ENCODE peak calls at places on chromosomes 12 and 14, in seven cellular contexts. L, R, E, F, D, M and V are unnamed samples.
A peak's percentile ranks its signal among the peaks of the same experiment; 100 is the strongest.

GRCh38 chr14:104680806-104681688 is 8.4 kb upstream of the INF2 start:
- DNase-seq in L (no peak), D (no peak), E (peak; percentile 91), M (peak; percentile 82), R (peak; percentile 84), F (peak; percentile 79), V (no peak)

GRCh38 chr14:99736600-99737371 is 52.7 kb downstream of the CYP46A1 start:
- DNase-seq in F (no peak), M (no peak), L (no peak), D (no peak), R (no peak), E (no peak), V (no peak)

GRCh38 chr12:124125472-124125871 is 152.5 kb downstream of the ZNF664 start:
- DNase-seq in R (no peak), F (no peak), D (no peak), E (peak; percentile 27), L (no peak), M (no peak), V (no peak)

GRCh38 chr14:64501326-64502171 is 2.1 kb downstream of the ZBTB25 start:
- DNase-seq in D (peak; percentile 24), L (peak; percentile 50), F (no peak), R (peak; percentile 45), M (peak; percentile 61), E (peak; percentile 88), V (peak; percentile 80)

GRCh38 chr14:50714452-50715073 is 46.5 kb upstream of the SAV1 start:
- DNase-seq in M (no peak), L (no peak), D (no peak), R (no peak), E (peak; percentile 33), F (no peak), V (no peak)

GRCh38 chr12:85843606-85844325 is 7.6 kb upstream of the RASSF9 start:
- DNase-seq in F (no peak), E (no peak), M (no peak), L (no peak), R (no peak), D (no peak), V (no peak)

GRCh38 chr14:29007990-29008389 is 241.4 kb downstream of the FOXG1 start:
- DNase-seq in F (no peak), E (no peak), R (no peak), D (no peak), L (no peak), M (no peak), V (no peak)

GRCh38 chr12:67630373-67631088 is 18.0 kb upstream of the DYRK2 start:
- DNase-seq in R (no peak), E (peak; percentile 33), M (peak; percentile 83), F (no peak), D (no peak), L (peak; percentile 96), V (no peak)

GRCh38 chr12:68745376-68745903 is 536 bp upstream of the SLC35E3 start:
- DNase-seq in E (no peak), D (no peak), R (no peak), F (no peak), L (no peak), M (no peak), V (no peak)

GRCh38 chr14:71166434-71166833 is 259.2 kb downstream of the PCNX1 start:
- DNase-seq in R (peak; percentile 53), E (no peak), L (no peak), D (no peak), F (no peak), M (no peak), V (no peak)

GRCh38 chr14:76067536-76067935 is 82.0 kb downstream of the IFT43 start:
- DNase-seq in D (no peak), F (no peak), L (no peak), E (no peak), R (no peak), M (no peak), V (no peak)

GRCh38 chr12:121903202-121903601 is 14.6 kb downstream of the PSMD9 start:
- DNase-seq in R (no peak), M (no peak), F (no peak), E (no peak), L (no peak), D (no peak), V (no peak)

GRCh38 chr12:82357340-82357739 is 847 bp downstream of the CCDC59 start:
- DNase-seq in E (peak; percentile 20), D (no peak), R (no peak), L (no peak), M (no peak), F (no peak), V (no peak)

GRCh38 chr12:32397703-32398102 is 1.7 kb upstream of the FGD4 start:
- DNase-seq in M (no peak), E (no peak), R (no peak), F (no peak), L (no peak), D (no peak), V (no peak)

GRCh38 chr12:26567126-26567525 is 265.9 kb downstream of the ITPR2 start:
- DNase-seq in R (no peak), M (no peak), D (no peak), E (no peak), L (no peak), F (no peak), V (no peak)

GRCh38 chr12:121748571-121749265 is 36.2 kb downstream of the TMEM120B start:
- DNase-seq in M (no peak), D (no peak), F (no peak), E (peak; percentile 98), R (no peak), L (no peak), V (no peak)

GRCh38 chr12:114976959-114977358 is 293.0 kb upstream of the TBX3 start:
- DNase-seq in R (no peak), L (no peak), E (peak; percentile 68), M (no peak), D (no peak), F (no peak), V (no peak)

GRCh38 chr12:23209793-23210192 is 584.8 kb downstream of the ETNK1 start:
- DNase-seq in D (no peak), E (no peak), M (no peak), R (no peak), L (no peak), F (no peak), V (no peak)

GRCh38 chr14:94132285-94132887 is 3.0 kb upstream of the IFI27L2 start:
- DNase-seq in D (no peak), L (peak; percentile 67), M (no peak), F (no peak), E (peak; percentile 74), R (peak; percentile 62), V (peak; percentile 75)

GRCh38 chr14:24315807-24316596 is 4.7 kb downstream of the LTB4R start:
- DNase-seq in M (peak; percentile 84), L (no peak), F (no peak), D (no peak), R (no peak), E (no peak), V (no peak)

GRCh38 chr14:91361236-91361811 is 56.3 kb downstream of the CCDC88C start:
- DNase-seq in R (no peak), D (no peak), L (no peak), M (no peak), E (peak; percentile 81), F (no peak), V (no peak)

GRCh38 chr14:103894723-103895059 is 33.6 kb upstream of the TDRD9 start:
- DNase-seq in E (no peak), D (no peak), F (no peak), M (peak; percentile 67), L (no peak), R (no peak), V (no peak)

GRCh38 chr14:100132161-100132902 is 27.1 kb downstream of the DEGS2 start:
- DNase-seq in R (no peak), F (no peak), L (no peak), D (no peak), E (no peak), M (no peak), V (peak; percentile 67)

GRCh38 chr14:73770977-73771847 is 57.0 kb upstream of the PNMA1 start:
- DNase-seq in F (no peak), R (no peak), E (no peak), M (peak; percentile 72), D (no peak), L (no peak), V (no peak)

GRCh38 chr14:73771848-73772705 is 57.9 kb upstream of the PNMA1 start:
- DNase-seq in F (no peak), D (no peak), M (peak; percentile 90), E (peak; percentile 70), R (peak; percentile 87), L (peak; percentile 70), V (no peak)

GRCh38 chr14:73764406-73764805 is 50.2 kb upstream of the PNMA1 start:
- DNase-seq in E (peak; percentile 61), F (no peak), R (no peak), D (no peak), M (no peak), L (no peak), V (no peak)

GRCh38 chr14:73764881-73765280 is 50.7 kb upstream of the PNMA1 start:
- DNase-seq in R (peak; percentile 69), F (no peak), E (no peak), L (no peak), M (peak; percentile 82), D (no peak), V (peak; percentile 81)

DNA sequence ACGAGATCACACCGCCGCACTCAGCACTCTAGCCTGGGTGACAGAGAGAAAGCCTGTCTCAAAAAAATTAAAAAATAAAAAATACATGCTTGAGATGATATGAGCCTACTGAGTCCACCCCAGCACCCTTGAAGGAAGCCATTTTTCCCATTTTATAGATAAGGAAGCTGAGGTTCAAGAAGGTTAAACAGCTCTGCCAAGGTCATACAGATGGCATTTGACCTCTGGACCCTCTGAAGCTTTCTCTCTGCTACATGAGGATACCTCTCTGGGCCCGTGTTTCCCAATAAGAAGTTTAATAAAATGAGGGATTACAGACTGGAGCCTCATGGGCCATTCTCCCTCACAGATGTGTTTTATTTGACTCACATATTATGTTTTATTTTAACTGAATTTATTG is 53.9 kb upstream of the PNMA1 start:
- DNase-seq in L (no peak), E (no peak), R (no peak), D (no peak), F (no peak), M (no peak), V (no peak)
- H3K4me1 ChIP-seq in L (peaks cover 65% of the 10 kb centered on the region), E (peaks cover 28% of the 10 kb centered on the region), R (peaks cover 52% of the 10 kb centered on the region), D (peaks cover 99% of the 10 kb centered on the region), F (peaks cover 42% of the 10 kb centered on the region), M (peaks cover 79% of the 10 kb centered on the region), V (no peaks in the 10 kb centered on the region)

GRCh38 chr12:120142231-120142877 is 25.8 kb upstream of the RAB35 start:
- DNase-seq in E (no peak), L (no peak), D (no peak), M (no peak), F (no peak), R (no peak), V (no peak)
- H3K36me3 ChIP-seq in E (peaks cover 95% of the 10 kb centered on the region), L (peaks cover 66% of the 10 kb centered on the region), D (peaks cover 58% of the 10 kb centered on the region), M (peaks cover 35% of the 10 kb centered on the region), F (peaks cover 36% of the 10 kb centered on the region), R (peaks cover 53% of the 10 kb centered on the region), V (peaks cover 98% of the 10 kb centered on the region)

DNA sequence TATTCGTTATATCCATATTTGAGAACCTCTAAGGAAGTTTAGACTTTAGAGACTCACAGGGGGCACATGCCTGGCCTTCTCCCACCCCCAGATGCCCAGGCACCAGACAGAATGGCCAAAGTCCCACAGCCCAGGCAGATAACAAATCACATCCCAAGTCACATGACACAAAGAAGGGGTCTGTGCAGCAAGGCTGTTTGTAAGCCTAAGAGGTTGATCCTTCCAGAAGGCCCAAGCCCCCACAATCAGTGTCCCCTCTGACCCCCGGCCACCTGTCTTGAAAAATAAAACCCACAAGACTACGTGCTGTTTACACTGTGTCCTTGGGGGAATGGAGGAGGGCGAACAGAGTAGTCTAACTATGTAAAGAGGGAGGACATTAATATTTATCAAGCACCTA is 5.1 kb downstream of the CTDSP2 start:
- DNase-seq in E (no peak), F (no peak), L (no peak), D (no peak), R (no peak), M (no peak), V (no peak)
- H3K4me1 ChIP-seq in E (peaks cover 47% of the 10 kb centered on the region), F (peaks cover 67% of the 10 kb centered on the region), L (peaks cover 80% of the 10 kb centered on the region), D (peaks cover 80% of the 10 kb centered on the region), R (peaks cover 77% of the 10 kb centered on the region), M (peaks cover 76% of the 10 kb centered on the region), V (no peaks in the 10 kb centered on the region)

GRCh38 chr14:74898694-74899093 is 17.0 kb downstream of the DLST start:
- DNase-seq in M (no peak), D (no peak), E (no peak), L (no peak), F (no peak), R (no peak), V (no peak)
- H3K36me3 ChIP-seq in M (peaks cover 45% of the 10 kb centered on the region), D (peaks cover 76% of the 10 kb centered on the region), E (peaks cover 97% of the 10 kb centered on the region), L (peaks cover 85% of the 10 kb centered on the region), F (peaks cover 30% of the 10 kb centered on the region), R (peaks cover 39% of the 10 kb centered on the region), V (peaks cover 100% of the 10 kb centered on the region)